ENCODE peak calls at places on chromosomes 16 and 17, in six cellular contexts. N is hepatocyte, J is uterus, F is tibial artery, P is ovary, X is PC-3. L is an unnamed sample.

GRCh38 chr16:1102921-1103648 is 7.0 kb upstream of the C1QTNF8 start:
- DNase-seq in N (peak), J (peak), F (no peak), P (peak), X (peak), L (peak)

GRCh38 chr16:1090620-1091587 is 5.1 kb downstream of the C1QTNF8 start:
- DNase-seq in N (peak), J (no peak), F (no peak), P (no peak), X (no peak), L (peak)

GRCh38 chr17:27241346-27241946 is 52.5 kb upstream of the WSB1 start:
- DNase-seq in N (peak), J (no peak), F (no peak), P (no peak), X (peak), L (no peak)

GRCh38 chr17:42227849-42228696 is 33.8 kb upstream of the GHDC start:
- DNase-seq in N (no peak), J (no peak), F (no peak), P (no peak), X (no peak), L (no peak)

GRCh38 chr16:79066621-79067020 is 533.9 kb downstream of the MAF start:
- DNase-seq in N (no peak), J (no peak), F (no peak), P (no peak), X (no peak), L (no peak)

GRCh38 chr17:6393368-6393952 is 41.5 kb downstream of the AIPL1 start:
- DNase-seq in N (peak), J (no peak), F (no peak), P (no peak), X (peak), L (no peak)

GRCh38 chr17:48471807-48472484 is 41.9 kb upstream of the SKAP1 start:
- DNase-seq in N (no peak), J (no peak), F (no peak), P (no peak), X (no peak), L (no peak)

GRCh38 chr17:55722742-55723487 is at the start of gene TMEM100:
- DNase-seq in N (peak), J (peak), F (peak), P (no peak), X (no peak), L (peak)

GRCh38 chr16:29809850-29810698 is 1.9 kb upstream of the PRRT2 start:
- DNase-seq in N (no peak), J (peak), F (no peak), P (peak), X (peak), L (no peak)

GRCh38 chr16:4318171-4318910 is 2.5 kb downstream of the GLIS2 start:
- DNase-seq in N (no peak), J (no peak), F (no peak), P (peak), X (no peak), L (no peak)

GRCh38 chr17:41639492-41640473 is 15.4 kb upstream of the KRT17 start:
- DNase-seq in N (no peak), J (no peak), F (no peak), P (no peak), X (no peak), L (no peak)

GRCh38 chr16:28543072-28543471 is 4.3 kb upstream of the NUPR1 start:
- DNase-seq in N (no peak), J (no peak), F (peak), P (no peak), X (no peak), L (no peak)

DNA sequence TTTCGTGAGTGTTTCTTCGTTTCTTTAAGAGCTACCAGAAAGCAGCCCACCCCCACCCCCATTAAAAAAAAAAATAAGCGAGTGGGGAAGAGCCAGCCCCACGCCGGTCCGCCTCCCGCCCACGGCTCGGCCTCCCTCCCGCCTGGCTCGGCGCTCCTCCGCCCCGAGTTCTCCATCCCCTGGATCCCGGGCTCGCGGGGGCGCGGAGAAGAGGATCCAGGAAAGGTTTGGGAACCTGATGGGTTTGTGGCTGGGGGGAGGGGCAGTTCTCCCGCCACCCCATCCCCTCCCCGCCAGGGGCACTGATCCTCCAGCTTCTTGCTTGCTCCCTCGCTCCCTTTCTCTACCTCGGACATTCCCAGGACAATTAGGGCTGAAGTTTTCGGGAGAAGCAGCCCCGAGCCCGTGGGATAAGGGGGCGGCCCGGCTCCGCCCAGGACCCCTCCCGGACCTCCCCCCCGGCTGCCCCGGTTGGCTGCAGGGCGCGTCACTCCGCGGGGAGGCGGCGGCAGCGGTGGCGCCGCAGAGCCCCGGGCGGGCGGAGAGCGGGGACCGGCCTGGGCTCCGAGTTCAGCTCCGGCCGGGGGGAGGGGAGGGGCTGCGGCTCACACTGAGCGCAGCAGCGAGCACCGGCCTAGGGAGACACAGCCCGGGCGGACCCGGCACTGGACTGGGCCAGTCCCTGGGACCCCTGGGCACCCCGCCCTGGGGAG is 1.0 kb upstream of the SALL1 start:
- DNase-seq in N (peak), J (peak), F (no peak), P (peak), X (no peak), L (no peak)
- H3K4me3 ChIP-seq in N (peak), J (peak), F (peak), P (peak), X (no peak), L (peak)

GRCh38 chr16:60203525-60204124 is 1469.5 kb upstream of the GOT2 start:
- DNase-seq in N (peak), J (no peak), F (no peak), P (no peak), X (no peak), L (no peak)
- TF ChIP-seq CTCF in N (peak), J (no peak), F (peak), P (no peak), X (peak), L (no peak)

GRCh38 chr16:69834817-69835477 is 72.8 kb downstream of the WWP2 start:
- DNase-seq in N (no peak), J (no peak), F (no peak), P (no peak), X (no peak), L (no peak)

GRCh38 chr16:69833791-69834282 is 71.7 kb downstream of the WWP2 start:
- DNase-seq in N (peak), J (no peak), F (no peak), P (no peak), X (no peak), L (no peak)

GRCh38 chr16:69837380-69837779 is 75.2 kb downstream of the WWP2 start:
- DNase-seq in N (no peak), J (no peak), F (no peak), P (no peak), X (no peak), L (no peak)

GRCh38 chr16:69838417-69838990 is 76.4 kb downstream of the WWP2 start:
- DNase-seq in N (no peak), J (no peak), F (no peak), P (no peak), X (no peak), L (peak)

GRCh38 chr16:69836252-69836651 is 74.1 kb downstream of the WWP2 start:
- DNase-seq in N (no peak), J (no peak), F (no peak), P (no peak), X (no peak), L (no peak)
- H3K4me3 ChIP-seq in N (no peak), J (no peak), F (no peak), P (no peak), X (no peak), L (no peak)

DNA sequence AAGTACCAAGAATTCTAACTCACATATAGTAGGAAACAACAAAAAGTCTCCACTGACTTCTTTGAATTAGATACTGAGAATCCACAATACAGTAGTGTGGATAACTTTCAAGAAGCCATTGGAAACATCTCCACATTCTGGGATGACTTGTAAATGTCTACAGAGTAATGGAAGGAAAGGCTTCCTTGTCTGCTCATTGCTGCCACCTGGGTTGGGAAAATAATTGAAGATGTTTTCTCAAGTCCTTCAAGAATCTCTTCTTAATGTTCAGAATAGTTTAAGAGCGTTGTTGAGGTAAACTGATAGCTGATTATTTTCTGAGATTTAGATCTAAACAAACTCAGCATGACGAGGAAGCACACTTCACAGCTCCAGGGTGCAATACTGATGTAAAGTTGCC is 14.0 kb downstream of the CPSF4L start:
- DNase-seq in N (no peak), J (no peak), F (no peak), P (no peak), X (no peak), L (no peak)
- TF ChIP-seq CTCF in N (peak), J (no peak), F (no peak), P (no peak), X (peak), L (peak)

L was measured in psoas muscle.